ENCODE peak calls at places on chromosomes 3 and 15, in four cellular contexts. C is NCI-H1092, B is NCI-H226, I is heart right ventricle. F is an unnamed sample.

GRCh38 chr3:111319598-111319997 is 222.4 kb upstream of the CD96 start:
- DNase-seq in C (no peak), B (no peak), I (no peak), F (no peak)

GRCh38 chr3:185317674-185318073 is 45.3 kb upstream of the MAP3K13 start:
- DNase-seq in I (no peak), B (peak), C (no peak), F (no peak)

GRCh38 chr3:188595890-188596376 is 442.0 kb downstream of the LPP start:
- DNase-seq in B (peak), C (no peak), I (no peak), F (no peak)

GRCh38 chr3:176814252-176814651 is 383.0 kb downstream of the TBL1XR1 start:
- DNase-seq in I (peak), B (peak), C (no peak), F (peak)

GRCh38 chr15:101267320-101268104 is 9.8 kb downstream of the SELENOS start:
- DNase-seq in C (no peak), I (no peak), B (no peak), F (no peak)

GRCh38 chr3:194070220-194070633 is 65.7 kb upstream of the HES1 start:
- DNase-seq in I (no peak), C (no peak), B (no peak), F (no peak)

GRCh38 chr3:196081834-196082470 is at the start of gene TFRC:
- DNase-seq in I (peak), B (peak), C (peak), F (peak)

GRCh38 chr3:159818997-159819500 is 169.6 kb upstream of the IL12A start:
- DNase-seq in I (no peak), C (no peak), B (no peak), F (no peak)

GRCh38 chr3:71984843-71985594 is 200.1 kb upstream of the PROK2 start:
- DNase-seq in B (no peak), I (no peak), C (no peak), F (peak)

GRCh38 chr15:55981596-55982249 is 11.7 kb downstream of the NEDD4 start:
- DNase-seq in I (no peak), C (no peak), B (no peak), F (no peak)

GRCh38 chr3:196995646-196996355 is 27.2 kb upstream of the PIGZ start:
- DNase-seq in I (no peak), C (no peak), B (no peak), F (peak)

GRCh38 chr15:32853667-32854066 is 135.9 kb downstream of the GREM1 start:
- DNase-seq in B (no peak), C (no peak), I (no peak), F (no peak)

GRCh38 chr15:66706225-66706732 is 4.2 kb downstream of the SMAD6 start:
- DNase-seq in I (no peak), B (no peak), C (no peak), F (no peak)

GRCh38 chr3:37096292-37096691 is 78.1 kb downstream of the LRRFIP2 start:
- DNase-seq in B (peak), I (no peak), C (no peak), F (no peak)

GRCh38 chr3:140180603-140181002 is 245.6 kb downstream of the CLSTN2 start:
- DNase-seq in C (no peak), B (no peak), I (no peak), F (no peak)

GRCh38 chr3:24686764-24687163 is 192.1 kb upstream of the THRB start:
- DNase-seq in I (no peak), B (peak), C (no peak), F (no peak)

GRCh38 chr15:20106026-20106425 is 435.6 kb downstream of the GOLGA6L6 start:
- DNase-seq in B (no peak), C (no peak), I (peak), F (peak)

GRCh38 chr3:139610886-139611285 is 66.9 kb downstream of the NMNAT3 start:
- DNase-seq in C (no peak), I (no peak), B (no peak), F (no peak)

GRCh38 chr3:188491276-188491687 is 337.3 kb downstream of the LPP start:
- DNase-seq in I (peak), B (peak), C (no peak), F (no peak)

GRCh38 chr3:87173776-87174175 is 53.3 kb upstream of the CHMP2B start:
- DNase-seq in B (no peak), C (no peak), I (no peak), F (no peak)

GRCh38 chr15:75153084-75153483 is 48.6 kb upstream of the C15orf39 start:
- DNase-seq in B (peak), C (no peak), I (no peak), F (peak)

GRCh38 chr3:122314467-122314866 is 10.6 kb upstream of the CSTA start:
- DNase-seq in C (no peak), B (no peak), I (no peak), F (no peak)

GRCh38 chr3:52198643-52199608 is 966 bp downstream of the ALAS1 start:
- DNase-seq in C (no peak), B (no peak), I (no peak), F (no peak)

GRCh38 chr3:32820430-32820829 is 2.6 kb downstream of the TRIM71 start:
- DNase-seq in I (no peak), C (no peak), B (no peak), F (no peak)